ENCODE peak calls at places on chromosomes 5 and 9, in five cellular contexts. One of them, this sample, is unnamed.

GRCh38 chr5:111735829-111736228 is 21.2 kb downstream of the NREP start:
- DNase-seq in testis: no peak
- DNase-seq in mammary epithelial cell: peak
- DNase-seq in MM.1S: no peak
- DNase-seq in cardiac fibroblast: peak
- DNase-seq in this sample: no peak

GRCh38 chr5:84709075-84709474 is 324.4 kb upstream of the EDIL3 start:
- DNase-seq in testis: no peak
- DNase-seq in mammary epithelial cell: no peak
- DNase-seq in MM.1S: no peak
- DNase-seq in cardiac fibroblast: no peak
- DNase-seq in this sample: no peak

GRCh38 chr5:171418982-171419662 is at the start of gene FGF18:
- DNase-seq in testis: peak
- DNase-seq in mammary epithelial cell: peak
- DNase-seq in MM.1S: peak
- DNase-seq in cardiac fibroblast: peak
- DNase-seq in this sample: peak

GRCh38 chr5:76280494-76280893 is 122.6 kb upstream of the IQGAP2 start:
- DNase-seq in testis: no peak
- DNase-seq in mammary epithelial cell: no peak
- DNase-seq in MM.1S: no peak
- DNase-seq in cardiac fibroblast: no peak
- DNase-seq in this sample: no peak

GRCh38 chr9:7879551-7880245 is 80.1 kb upstream of the DMAC1 start:
- DNase-seq in testis: no peak
- DNase-seq in mammary epithelial cell: peak
- DNase-seq in MM.1S: no peak
- DNase-seq in cardiac fibroblast: no peak
- DNase-seq in this sample: no peak

GRCh38 chr5:179415291-179416060 is 70.2 kb upstream of the ADAMTS2 start:
- DNase-seq in testis: no peak
- DNase-seq in mammary epithelial cell: no peak
- DNase-seq in MM.1S: no peak
- DNase-seq in cardiac fibroblast: no peak
- DNase-seq in this sample: no peak

GRCh38 chr9:130835441-130836298 is 616 bp downstream of the ABL1 start:
- DNase-seq in testis: peak
- DNase-seq in mammary epithelial cell: peak
- DNase-seq in MM.1S: no peak
- DNase-seq in cardiac fibroblast: peak
- DNase-seq in this sample: peak

GRCh38 chr5:72438141-72438540 is 69.1 kb downstream of the ZNF366 start:
- DNase-seq in testis: no peak
- DNase-seq in mammary epithelial cell: peak
- DNase-seq in MM.1S: no peak
- DNase-seq in cardiac fibroblast: no peak
- DNase-seq in this sample: peak

GRCh38 chr5:98780390-98780789 is 6.9 kb downstream of the RGMB start:
- DNase-seq in testis: no peak
- DNase-seq in mammary epithelial cell: no peak
- DNase-seq in MM.1S: no peak
- DNase-seq in cardiac fibroblast: no peak
- DNase-seq in this sample: no peak

GRCh38 chr5:94347130-94347529 is 271.3 kb downstream of the KIAA0825 start:
- DNase-seq in testis: no peak
- DNase-seq in mammary epithelial cell: no peak
- DNase-seq in MM.1S: no peak
- DNase-seq in cardiac fibroblast: no peak
- DNase-seq in this sample: no peak

GRCh38 chr5:1003296-1003937 is 5.2 kb upstream of the NKD2 start:
- DNase-seq in testis: peak
- DNase-seq in mammary epithelial cell: peak
- DNase-seq in MM.1S: peak
- DNase-seq in cardiac fibroblast: no peak
- DNase-seq in this sample: no peak

GRCh38 chr9:136267261-136268111 is 21.9 kb upstream of the QSOX2 start:
- DNase-seq in testis: peak
- DNase-seq in mammary epithelial cell: peak
- DNase-seq in MM.1S: peak
- DNase-seq in cardiac fibroblast: peak
- DNase-seq in this sample: peak

GRCh38 chr5:63262191-63262981 is 683.8 kb downstream of the LRRC70 start:
- DNase-seq in testis: no peak
- DNase-seq in mammary epithelial cell: peak
- DNase-seq in MM.1S: no peak
- DNase-seq in cardiac fibroblast: peak
- DNase-seq in this sample: no peak

GRCh38 chr9:32969270-32969669 is 32.2 kb downstream of the APTX start:
- DNase-seq in testis: no peak
- DNase-seq in mammary epithelial cell: peak
- DNase-seq in MM.1S: no peak
- DNase-seq in cardiac fibroblast: no peak
- DNase-seq in this sample: no peak

GRCh38 chr9:16276866-16277265 is 593.6 kb downstream of the BNC2 start:
- DNase-seq in testis: no peak
- DNase-seq in mammary epithelial cell: no peak
- DNase-seq in MM.1S: no peak
- DNase-seq in cardiac fibroblast: no peak
- DNase-seq in this sample: no peak

GRCh38 chr9:36969216-36969771 is 64.8 kb downstream of the PAX5 start:
- DNase-seq in testis: no peak
- DNase-seq in mammary epithelial cell: no peak
- DNase-seq in MM.1S: no peak
- DNase-seq in cardiac fibroblast: no peak
- DNase-seq in this sample: no peak
- TF ChIP-seq CTCF in testis: no peak
- TF ChIP-seq CTCF in mammary epithelial cell: no peak
- TF ChIP-seq CTCF in MM.1S: no peak
- TF ChIP-seq CTCF in cardiac fibroblast: no peak
- TF ChIP-seq CTCF in this sample: no peak

GRCh38 chr5:37370864-37371726 is at the start of gene NUP155:
- DNase-seq in testis: peak
- DNase-seq in mammary epithelial cell: peak
- DNase-seq in MM.1S: peak
- DNase-seq in cardiac fibroblast: peak
- DNase-seq in this sample: peak
- TF ChIP-seq CTCF in testis: no peak
- TF ChIP-seq CTCF in mammary epithelial cell: no peak
- TF ChIP-seq CTCF in MM.1S: no peak
- TF ChIP-seq CTCF in cardiac fibroblast: no peak
- TF ChIP-seq CTCF in this sample: no peak

GRCh38 chr5:180495292-180495691 is 1.1 kb downstream of the CNOT6 start:
- DNase-seq in testis: no peak
- DNase-seq in mammary epithelial cell: peak
- DNase-seq in MM.1S: no peak
- DNase-seq in cardiac fibroblast: no peak
- DNase-seq in this sample: no peak

GRCh38 chr5:180492226-180492903 is 1.8 kb upstream of the CNOT6 start:
- DNase-seq in testis: no peak
- DNase-seq in mammary epithelial cell: no peak
- DNase-seq in MM.1S: no peak
- DNase-seq in cardiac fibroblast: no peak
- DNase-seq in this sample: no peak

GRCh38 chr5:180494060-180494509 is at the start of gene CNOT6:
- DNase-seq in testis: peak
- DNase-seq in mammary epithelial cell: peak
- DNase-seq in MM.1S: peak
- DNase-seq in cardiac fibroblast: peak
- DNase-seq in this sample: peak

GRCh38 chr5:180495991-180496741 is 2.0 kb downstream of the CNOT6 start:
- DNase-seq in testis: no peak
- DNase-seq in mammary epithelial cell: peak
- DNase-seq in MM.1S: no peak
- DNase-seq in cardiac fibroblast: no peak
- DNase-seq in this sample: no peak

DNA sequence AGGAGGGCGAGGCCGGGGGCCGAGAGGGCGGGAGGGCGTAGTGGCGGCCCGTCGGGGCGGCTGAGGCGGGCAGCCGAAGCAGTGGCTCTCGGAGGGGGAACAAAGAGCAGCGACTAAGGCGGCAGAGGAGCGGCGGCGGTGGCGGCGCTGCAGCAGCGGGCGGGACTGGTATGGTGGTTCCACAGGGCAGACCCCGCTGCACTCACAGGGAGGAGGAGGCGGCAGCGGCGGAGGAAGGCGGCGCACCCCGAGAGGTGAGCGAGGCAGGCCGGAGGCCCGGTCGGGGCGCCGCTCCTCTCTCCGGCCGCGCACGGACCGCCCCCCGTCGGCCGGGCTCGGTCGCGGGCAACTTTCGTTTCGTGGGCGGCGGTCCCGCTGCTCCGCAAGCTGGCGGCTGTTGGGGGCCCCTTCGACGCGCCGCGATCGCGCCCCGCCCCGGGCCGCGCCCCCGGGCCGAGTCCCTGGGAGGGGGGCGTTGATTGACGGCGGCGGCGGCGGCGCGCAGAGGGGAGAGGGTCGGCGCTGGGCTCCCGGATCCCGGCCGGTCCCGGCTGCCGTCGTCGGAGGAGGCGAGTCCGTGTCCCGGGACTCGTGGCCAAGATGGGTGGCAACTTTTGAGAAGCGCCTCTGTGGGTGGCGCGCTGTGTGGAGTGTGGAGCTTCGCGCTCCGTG is 467 bp downstream of the CNOT6 start:
- DNase-seq in testis: peak
- DNase-seq in mammary epithelial cell: peak
- DNase-seq in MM.1S: peak
- DNase-seq in cardiac fibroblast: peak
- DNase-seq in this sample: peak
- TF ChIP-seq CTCF in testis: no peak
- TF ChIP-seq CTCF in mammary epithelial cell: no peak
- TF ChIP-seq CTCF in MM.1S: no peak
- TF ChIP-seq CTCF in cardiac fibroblast: no peak
- TF ChIP-seq CTCF in this sample: no peak

DNA sequence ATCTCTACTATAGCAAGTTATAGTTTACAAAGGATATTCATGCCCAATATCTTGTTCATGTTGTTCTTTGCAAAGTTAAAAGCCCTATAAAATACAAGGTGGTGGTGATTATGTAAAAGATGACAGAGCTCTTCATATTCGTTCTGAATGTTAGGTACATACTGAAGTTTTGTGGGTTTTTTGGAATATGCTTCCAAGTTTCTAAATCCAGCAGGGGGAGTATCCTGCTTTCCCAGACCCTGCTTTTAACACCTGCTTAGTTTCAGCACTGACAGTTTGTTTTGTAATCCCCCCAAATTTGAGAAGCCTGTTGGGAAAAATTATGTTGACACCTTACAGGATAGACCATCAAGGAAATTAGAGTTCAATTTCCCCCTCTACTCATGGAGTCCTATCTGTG is 438.3 kb downstream of the SH3GL2 start:
- DNase-seq in testis: no peak
- DNase-seq in mammary epithelial cell: no peak
- DNase-seq in MM.1S: no peak
- DNase-seq in cardiac fibroblast: no peak
- DNase-seq in this sample: no peak
- TF ChIP-seq CTCF in testis: no peak
- TF ChIP-seq CTCF in mammary epithelial cell: no peak
- TF ChIP-seq CTCF in MM.1S: no peak
- TF ChIP-seq CTCF in cardiac fibroblast: no peak
- TF ChIP-seq CTCF in this sample: no peak

This sample was measured in GM20000.